ENCODE peak calls at places on chromosomes 1 and 21, in five cellular contexts. K, P, Q, Z and D are unnamed samples.

GRCh38 chr1:216523449-216524190 is 100.4 kb upstream of the USH2A start:
- DNase-seq in Q (no peak), P (no peak), Z (no peak), K (no peak), D (no peak)

GRCh38 chr1:152878042-152878441 is at the start of gene SMCP:
- DNase-seq in Q (no peak), K (peak), Z (no peak), P (peak), D (peak)

GRCh38 chr1:46689326-46689725 is 17.7 kb downstream of the TEX38 start:
- DNase-seq in Q (no peak), Z (no peak), K (no peak), P (no peak), D (no peak)

GRCh38 chr1:93296555-93297154 is 49.1 kb upstream of the DR1 start:
- DNase-seq in Z (no peak), K (peak), P (no peak), Q (no peak), D (no peak)

GRCh38 chr1:32336963-32337675 is 1.1 kb upstream of the MARCKSL1 start:
- DNase-seq in P (no peak), Q (no peak), Z (peak), K (no peak), D (peak)

GRCh38 chr1:186864296-186864695 is 35.5 kb downstream of the PLA2G4A start:
- DNase-seq in Q (no peak), Z (no peak), K (no peak), P (no peak), D (no peak)

GRCh38 chr1:226779536-226779935 is 40.5 kb upstream of the ITPKB start:
- DNase-seq in Z (no peak), P (no peak), Q (no peak), K (no peak), D (no peak)

GRCh38 chr1:66316464-66317155 is 217.3 kb upstream of the SGIP1 start:
- DNase-seq in K (no peak), Q (no peak), P (no peak), Z (no peak), D (no peak)

GRCh38 chr1:91718368-91718767 is 167.6 kb downstream of the TGFBR3 start:
- DNase-seq in P (no peak), K (no peak), Q (no peak), Z (no peak), D (no peak)

GRCh38 chr1:48674641-48675040 is 102.0 kb downstream of the BEND5 start:
- DNase-seq in Q (no peak), P (no peak), K (no peak), Z (no peak), D (peak)

GRCh38 chr1:27403065-27403726 is 10.8 kb downstream of the GPR3 start:
- DNase-seq in P (peak), Q (no peak), Z (no peak), K (peak), D (peak)

GRCh38 chr1:46820560-46821060 is 21.8 kb downstream of the CYP4B1 start:
- DNase-seq in K (no peak), Q (no peak), P (no peak), Z (no peak), D (no peak)

GRCh38 chr1:52423771-52424170 is 19.4 kb downstream of the PRPF38A start:
- DNase-seq in P (no peak), Z (no peak), K (no peak), Q (no peak), D (peak)

GRCh38 chr1:205920159-205920558 is 23.1 kb downstream of the SLC26A9 start:
- DNase-seq in K (no peak), Z (no peak), Q (no peak), P (no peak), D (no peak)

GRCh38 chr1:212440419-212440818 is 7.7 kb downstream of the NENF start:
- DNase-seq in K (no peak), Z (no peak), P (no peak), Q (no peak), D (no peak)

GRCh38 chr1:49045371-49045770 is 268.7 kb upstream of the BEND5 start:
- DNase-seq in Z (no peak), K (no peak), P (no peak), Q (no peak), D (no peak)

GRCh38 chr1:201310986-201311355 is 27.7 kb downstream of the PKP1 start:
- DNase-seq in P (peak), K (no peak), Q (no peak), Z (no peak), D (no peak)

GRCh38 chr1:227774721-227775665 is 39.8 kb downstream of the SNAP47 start:
- DNase-seq in P (no peak), Q (no peak), K (no peak), Z (no peak), D (no peak)

GRCh38 chr1:7671676-7672075 is 99.4 kb upstream of the VAMP3 start:
- DNase-seq in Z (no peak), Q (no peak), P (no peak), K (no peak), D (no peak)

GRCh38 chr1:117826551-117827078 is 102.8 kb downstream of the GDAP2 start:
- DNase-seq in Q (peak), P (peak), K (no peak), Z (no peak), D (no peak)

GRCh38 chr21:45154511-45155508 is 80.4 kb downstream of the ADARB1 start:
- DNase-seq in K (peak), Q (no peak), P (peak), Z (no peak), D (no peak)

GRCh38 chr1:93503816-93504215 is 55.9 kb downstream of the FNBP1L start:
- DNase-seq in P (no peak), Z (no peak), Q (no peak), K (no peak), D (no peak)

GRCh38 chr1:156838972-156839371 is 19.9 kb downstream of the INSRR start:
- DNase-seq in Q (no peak), P (no peak), K (peak), Z (no peak), D (no peak)

GRCh38 chr1:65979145-65979544 is 186.4 kb downstream of the PDE4B start:
- DNase-seq in Z (no peak), P (peak), Q (no peak), K (no peak), D (no peak)

GRCh38 chr1:156870734-156871133 is 10.1 kb downstream of the NTRK1 start:
- DNase-seq in P (peak), Z (no peak), K (no peak), Q (no peak), D (no peak)

GRCh38 chr1:47175227-47175934 is 14.5 kb downstream of the PDZK1IP1 start:
- DNase-seq in K (peak), P (peak), Z (no peak), Q (peak), D (peak)

GRCh38 chr1:24151175-24151533 is 8.2 kb upstream of the IL22RA1 start:
- DNase-seq in K (peak), P (no peak), Z (no peak), Q (no peak), D (no peak)

GRCh38 chr1:30684881-30685795 is 38.2 kb downstream of the MATN1 start:
- DNase-seq in P (peak), Z (no peak), Q (peak), K (peak), D (no peak)

GRCh38 chr1:237779356-237779755 is 111.4 kb downstream of the ZP4 start:
- DNase-seq in K (no peak), Z (no peak), Q (no peak), P (no peak), D (no peak)

DNA sequence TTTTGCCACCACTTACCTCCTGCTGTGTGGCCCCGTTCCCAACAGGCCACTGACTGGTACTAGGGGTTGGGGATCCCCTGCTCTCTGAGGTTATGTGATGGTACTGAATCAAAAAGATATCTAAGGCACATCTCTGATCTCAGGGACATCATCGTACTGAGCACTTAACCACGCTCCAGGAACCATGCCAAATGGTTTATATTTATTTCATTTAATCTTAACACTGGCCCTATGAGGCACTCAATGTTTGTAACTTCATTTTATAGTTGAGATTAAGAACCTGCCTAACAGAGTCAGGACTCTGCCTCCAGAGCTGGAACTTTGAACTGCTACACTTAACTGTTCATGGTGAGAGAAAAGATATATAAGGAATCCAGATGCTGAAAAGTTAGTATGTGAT is 98.0 kb upstream of the HP1BP3 start:
- DNase-seq in P (no peak), Q (no peak), K (peak), Z (no peak), D (no peak)
- TF ChIP-seq REST in P (no peak), Q (no peak), K (no peak), Z (no peak), D (no peak)

DNA sequence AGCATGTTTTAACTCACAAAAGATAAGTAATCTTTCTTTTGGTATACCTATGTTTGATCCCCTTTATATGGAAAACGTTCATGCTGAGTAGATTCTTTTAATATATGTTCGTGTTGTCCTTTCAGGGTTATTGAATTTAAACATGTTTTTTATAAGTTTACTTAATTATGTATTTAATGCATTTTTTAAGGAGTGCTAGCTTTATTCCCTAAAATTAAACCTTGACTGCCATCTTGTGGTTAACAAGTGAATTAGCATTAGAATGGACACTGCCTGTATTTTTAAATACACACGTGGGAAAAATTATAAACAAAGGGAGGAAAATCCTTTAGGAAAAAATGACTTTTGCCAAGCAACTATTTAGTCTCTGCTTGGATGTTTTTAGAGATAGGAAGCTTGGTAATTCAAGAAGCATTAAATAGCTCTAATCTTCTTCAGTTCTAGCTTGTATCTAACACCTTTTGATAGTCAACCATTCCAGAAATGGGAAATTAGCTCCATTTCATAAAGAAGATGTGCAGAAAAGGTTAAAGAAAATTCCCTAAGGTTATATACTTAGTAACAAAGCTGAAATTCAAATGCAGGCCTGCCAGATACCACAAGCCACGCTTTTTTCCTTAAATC is 43.0 kb downstream of the UBE2U start:
- DNase-seq in K (peak), Z (no peak), P (peak), Q (no peak), D (no peak)
- TF ChIP-seq REST in K (no peak), Z (no peak), P (no peak), Q (no peak), D (no peak)

DNA sequence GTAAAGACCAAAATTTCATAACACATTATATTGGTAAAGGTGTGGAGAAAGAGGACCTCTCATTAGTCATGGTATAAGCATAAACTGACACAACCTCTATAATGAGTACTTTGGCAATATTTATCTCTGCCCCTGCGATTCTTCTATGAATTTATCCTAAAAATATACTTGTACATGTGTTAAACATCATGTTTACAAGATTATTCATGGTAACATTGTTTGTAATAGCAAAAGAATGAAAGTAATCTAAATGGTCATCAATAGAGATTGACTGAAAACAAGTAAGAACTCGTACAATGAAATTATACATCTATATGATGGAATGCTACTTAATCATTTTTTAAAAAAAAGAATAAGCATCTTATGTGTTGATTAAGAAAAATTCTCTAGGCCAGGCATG is 96.4 kb downstream of the KIAA0319L start:
- DNase-seq in K (no peak), Q (no peak), P (no peak), Z (no peak), D (no peak)
- TF ChIP-seq REST in K (no peak), Q (no peak), P (no peak), Z (no peak), D (no peak)

GRCh38 chr1:39410915-39411436 is 80.5 kb upstream of the BMP8A start:
- DNase-seq in P (peak), K (peak), Z (no peak), Q (no peak), D (no peak)
- TF ChIP-seq REST in P (no peak), K (no peak), Z (no peak), Q (no peak), D (no peak)

GRCh38 chr21:14754259-14754604 is 208.1 kb upstream of the SAMSN1 start:
- DNase-seq in Q (no peak), P (no peak), Z (no peak), K (no peak), D (no peak)
- TF ChIP-seq REST in Q (no peak), P (no peak), Z (no peak), K (no peak), D (no peak)

DNA sequence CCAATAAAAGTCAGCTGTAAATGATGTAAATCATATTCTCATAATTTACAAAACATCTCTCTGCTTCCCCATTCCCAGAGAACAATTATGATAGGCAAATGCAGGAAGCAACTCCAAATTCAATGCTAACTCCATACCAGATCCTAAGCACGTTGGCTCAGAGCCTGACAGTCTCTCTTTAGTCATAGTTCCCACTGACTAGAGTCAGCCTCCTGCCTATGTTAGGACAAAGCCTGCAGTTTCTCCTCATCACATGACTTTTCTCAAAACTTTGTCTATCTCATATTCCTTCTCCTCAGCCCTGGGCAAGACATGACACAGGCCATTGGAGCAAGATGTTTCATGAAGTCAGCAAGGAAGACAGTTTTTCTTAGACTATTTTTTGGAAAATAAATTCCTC is 101.5 kb upstream of the COL24A1 start:
- DNase-seq in P (no peak), Q (no peak), K (no peak), Z (no peak), D (no peak)
- TF ChIP-seq REST in P (no peak), Q (no peak), K (no peak), Z (no peak), D (no peak)

GRCh38 chr1:2205191-2205952 is 10.8 kb upstream of the FAAP20 start:
- DNase-seq in P (peak), Q (peak), K (peak), Z (peak), D (peak)
- TF ChIP-seq REST in P (no peak), Q (no peak), K (no peak), Z (no peak), D (no peak)

DNA sequence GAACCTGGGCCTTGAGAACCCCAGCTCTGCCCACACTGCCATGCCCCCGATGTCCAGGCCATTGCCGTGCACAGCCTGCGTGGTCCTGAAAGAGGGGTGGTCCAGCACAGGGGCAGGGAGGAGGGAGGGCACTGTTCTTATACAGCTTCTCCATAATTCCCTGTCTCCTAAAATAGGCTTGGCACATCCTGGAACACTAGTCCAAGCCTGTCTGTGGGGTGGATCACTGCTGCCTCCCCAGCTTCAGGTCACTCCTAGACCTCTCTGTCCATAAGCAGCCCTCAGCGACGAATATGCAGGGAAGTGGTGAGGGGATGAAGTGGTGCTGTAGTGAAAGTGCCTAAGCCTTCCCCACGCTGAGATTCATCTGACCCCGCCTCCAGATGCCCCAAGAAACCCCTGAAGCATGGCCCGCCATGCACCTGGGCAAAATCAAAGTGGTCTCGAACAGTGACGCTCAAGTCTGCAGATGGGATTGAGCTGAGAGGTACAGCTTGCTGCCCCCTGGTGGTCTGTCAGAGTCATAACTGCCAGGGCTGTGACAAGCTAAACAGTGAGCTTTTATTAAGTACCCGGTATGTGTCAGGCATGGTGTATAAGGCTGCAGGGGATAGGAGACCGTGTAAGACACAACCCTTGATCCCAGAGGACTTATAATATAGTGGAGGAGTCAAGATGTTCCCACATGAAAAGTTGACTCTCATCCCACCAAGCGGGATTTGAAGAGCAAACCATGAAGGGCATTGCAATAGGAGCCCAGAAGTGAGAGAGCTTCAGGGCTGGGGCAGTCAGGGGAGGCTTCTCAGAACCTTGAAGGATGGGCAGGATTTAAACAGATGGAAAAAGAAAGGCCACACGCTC is 66.6 kb downstream of the FAM163A start:
- DNase-seq in Q (peak), K (peak), P (peak), Z (peak), D (peak)
- TF ChIP-seq REST in Q (no peak), K (no peak), P (no peak), Z (no peak), D (no peak)

GRCh38 chr1:167936930-167937708 is at the start of gene MPC2:
- DNase-seq in P (peak), K (peak), Z (no peak), Q (peak), D (peak)
- TF ChIP-seq REST in P (no peak), K (no peak), Z (no peak), Q (no peak), D (peak)

DNA sequence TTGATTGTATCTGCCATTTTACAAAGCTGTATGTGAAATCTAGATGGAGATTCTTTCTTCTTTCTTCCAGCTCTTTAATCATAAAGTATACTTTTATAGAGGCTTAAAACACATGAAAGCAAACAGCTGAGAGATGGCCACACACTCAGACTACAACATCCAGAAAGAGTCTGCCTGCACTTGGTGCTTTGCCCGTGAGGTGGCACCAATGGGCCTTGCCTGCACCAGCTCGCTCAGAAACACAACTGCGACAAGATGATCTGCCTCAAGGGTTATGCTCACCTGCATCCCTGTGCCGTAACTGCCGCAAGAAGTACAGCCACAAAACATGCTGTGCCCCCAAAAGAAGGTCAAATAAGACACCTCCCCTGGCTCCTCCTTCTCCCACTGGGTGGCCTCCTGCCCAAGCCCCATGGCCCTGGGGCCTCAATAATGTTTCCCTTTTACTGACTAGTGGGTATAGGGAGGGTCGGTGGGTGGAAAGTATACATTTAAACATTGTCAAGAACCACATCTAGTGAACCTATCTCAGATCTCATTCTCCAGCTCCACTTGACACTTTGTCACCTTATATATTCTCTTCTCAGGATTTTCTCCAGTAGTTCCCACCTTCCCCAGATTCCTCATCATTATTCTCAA is 66.7 kb upstream of the ANGPTL3 start:
- DNase-seq in Q (no peak), Z (no peak), K (peak), P (peak), D (no peak)
- TF ChIP-seq REST in Q (no peak), Z (no peak), K (no peak), P (no peak), D (no peak)